ENCODE peak calls at places on chromosomes 5 and 9, in ten cellular contexts. M is HEK293T, V is SK-N-DZ, Q is C1 segment of cervical spinal cord, O is fibroblast of mammary gland, A is GM19239, L is erythroblast, K is left ventricle myocardium inferior, E is hippocampal formation, R is MM.1S. U is an unnamed sample.

GRCh38 chr5:172740483-172741205 is 30.4 kb downstream of the DUSP1 start:
- DNase-seq in L (no peak), O (peak; percentile 85), A (no peak), V (no peak), K (peak; percentile 74), Q (no peak), E (no peak), R (peak; percentile 10), M (no peak), U (peak; percentile 39)

GRCh38 chr9:96304230-96304629 is 2.3 kb upstream of the HSD17B3 start:
- DNase-seq in O (no peak), L (no peak), M (no peak), R (no peak), V (no peak), Q (no peak), E (no peak), A (no peak), K (no peak), U (no peak)

GRCh38 chr5:17189381-17190036 is 27.9 kb upstream of the BASP1 start:
- DNase-seq in M (peak; percentile 68), K (peak; percentile 70), A (peak; percentile 17), L (peak; percentile 67), Q (no peak), V (peak; percentile 74), E (peak; percentile 41), O (peak; percentile 84), R (peak; percentile 67), U (peak; percentile 73)

GRCh38 chr9:9791621-9792020 is 821.2 kb downstream of the PTPRD start:
- DNase-seq in R (peak; percentile 67), Q (no peak), L (no peak), V (peak; percentile 2), A (no peak), E (peak; percentile 45), M (no peak), O (peak; percentile 28), K (no peak), U (no peak)

GRCh38 chr9:81522721-81523551 is 166.4 kb downstream of the TLE1 start:
- DNase-seq in R (peak; percentile 50), Q (no peak), M (peak; percentile 54), O (peak; percentile 76), V (peak; percentile 64), E (peak; percentile 63), A (peak; percentile 8), K (no peak), L (peak; percentile 41), U (peak; percentile 10)

GRCh38 chr5:101721543-101721942 is 574.5 kb downstream of the SLCO4C1 start:
- DNase-seq in K (no peak), M (no peak), O (no peak), R (no peak), E (no peak), Q (no peak), V (no peak), L (no peak), A (no peak), U (no peak)

GRCh38 chr9:557601-558201 is 283.8 kb upstream of the DMRT1 start:
- DNase-seq in K (no peak), Q (no peak), O (no peak), V (no peak), M (no peak), L (no peak), A (no peak), E (no peak), R (no peak), U (no peak)

GRCh38 chr5:172437445-172438303 is 16.7 kb downstream of the SH3PXD2B start:
- DNase-seq in R (no peak), O (peak; percentile 96), K (peak; percentile 63), L (no peak), E (peak; percentile 55), M (peak; percentile 51), A (no peak), V (no peak), Q (peak; percentile 44), U (peak; percentile 86)

GRCh38 chr5:95842955-95843544 is 20.5 kb upstream of the GLRX start:
- DNase-seq in Q (peak; percentile 49), K (peak; percentile 59), A (peak; percentile 66), L (peak; percentile 85), R (peak; percentile 94), E (no peak), V (peak; percentile 68), O (peak; percentile 47), M (no peak), U (peak; percentile 1)

GRCh38 chr5:80623911-80624457 is 30.5 kb upstream of the MSH3 start:
- DNase-seq in L (no peak), E (no peak), O (no peak), M (no peak), R (no peak), A (no peak), Q (no peak), V (no peak), K (no peak), U (no peak)

GRCh38 chr5:144549580-144549979 is 378.9 kb downstream of the KCTD16 start:
- DNase-seq in O (peak; percentile 26), A (no peak), V (no peak), L (no peak), E (no peak), M (no peak), K (no peak), R (no peak), Q (no peak), U (peak; percentile 62)

GRCh38 chr5:131973981-131974380 is 28.5 kb upstream of the MEIKIN start:
- DNase-seq in O (no peak), L (no peak), Q (no peak), M (no peak), K (no peak), R (no peak), V (no peak), A (no peak), E (no peak), U (no peak)

GRCh38 chr5:172904643-172905345 is 54.4 kb upstream of the RPL26L1 start:
- DNase-seq in R (no peak), A (no peak), L (no peak), E (no peak), O (peak; percentile 82), V (no peak), M (no peak), Q (peak; percentile 47), K (peak; percentile 77), U (no peak)

GRCh38 chr5:106269252-106269843 is 1401.4 kb downstream of the EFNA5 start:
- DNase-seq in K (no peak), R (no peak), L (no peak), M (no peak), V (peak; percentile 1), O (peak; percentile 55), E (no peak), Q (no peak), A (no peak), U (no peak)

GRCh38 chr5:3105172-3105571 is 353.7 kb upstream of the IRX2 start:
- DNase-seq in Q (no peak), M (no peak), O (no peak), L (no peak), R (no peak), K (no peak), E (no peak), V (no peak), A (no peak), U (no peak)

GRCh38 chr9:80074439-80074838 is 502.7 kb downstream of the TLE4 start:
- DNase-seq in K (no peak), Q (peak; percentile 45), M (no peak), E (no peak), R (no peak), A (no peak), V (no peak), L (no peak), O (no peak), U (no peak)

GRCh38 chr9:126515001-126515872 is 98.5 kb upstream of the LMX1B start:
- DNase-seq in R (no peak), K (no peak), Q (no peak), A (no peak), M (no peak), E (no peak), L (no peak), O (no peak), V (no peak), U (no peak)

GRCh38 chr5:120419110-120419509 is 45.0 kb upstream of the PRR16 start:
- DNase-seq in K (no peak), A (no peak), R (no peak), M (no peak), L (no peak), V (no peak), O (no peak), Q (no peak), E (no peak), U (no peak)

GRCh38 chr5:127186657-127187056 is 103.9 kb upstream of the MEGF10 start:
- DNase-seq in A (no peak), V (no peak), E (no peak), O (peak; percentile 57), M (no peak), Q (no peak), R (no peak), K (no peak), L (no peak), U (no peak)

GRCh38 chr9:26656003-26656940 is 236.3 kb downstream of the CAAP1 start:
- DNase-seq in O (peak; percentile 18), M (peak; percentile 56), R (no peak), V (peak; percentile 6), K (no peak), A (no peak), Q (no peak), E (peak; percentile 24), L (peak; percentile 13), U (no peak)

GRCh38 chr5:141182248-141182647 is at the start of gene PCDHB16:
- DNase-seq in A (no peak), E (peak; percentile 6), M (peak; percentile 14), K (no peak), R (no peak), L (no peak), Q (no peak), O (peak; percentile 17), V (peak; percentile 72), U (peak; percentile 59)

GRCh38 chr5:32506809-32507208 is 62.3 kb upstream of the ZFR start:
- DNase-seq in A (no peak), K (no peak), V (no peak), L (no peak), R (no peak), Q (no peak), E (no peak), M (no peak), O (peak; percentile 98), U (no peak)

GRCh38 chr9:39588056-39588814 is 232.8 kb downstream of the SPATA31A1 start:
- DNase-seq in E (no peak), V (no peak), M (no peak), K (no peak), O (no peak), A (no peak), L (peak; percentile 12), Q (no peak), R (no peak), U (no peak)

U was measured in NCI-H1694 treated with DMSO at 0.1 percent for 48 hours.